ENCODE peak calls at places on chromosomes 13 and 19, in eight cellular contexts. One of them, this sample, is unnamed.

GRCh38 chr13:30371649-30372265 is 50.5 kb upstream of the UBE2L5 start:
- DNase-seq in AG04449: peak
- DNase-seq in epithelial cell of esophagus: peak
- DNase-seq in tibial artery: no peak
- DNase-seq in fibroblast of lung: peak
- DNase-seq in heart left ventricle: no peak
- DNase-seq in lower leg skin: no peak
- DNase-seq in AG10803: peak
- DNase-seq in this sample: no peak

GRCh38 chr13:114099191-114099590 is 33.2 kb downstream of the RASA3 start:
- DNase-seq in AG10803: peak
- DNase-seq in lower leg skin: peak
- DNase-seq in heart left ventricle: peak
- DNase-seq in AG04449: peak
- DNase-seq in fibroblast of lung: peak
- DNase-seq in epithelial cell of esophagus: peak
- DNase-seq in tibial artery: peak
- DNase-seq in this sample: no peak

GRCh38 chr13:58869566-58869965 is 1238.0 kb downstream of the PCDH17 start:
- DNase-seq in fibroblast of lung: no peak
- DNase-seq in epithelial cell of esophagus: peak
- DNase-seq in AG04449: no peak
- DNase-seq in heart left ventricle: no peak
- DNase-seq in AG10803: no peak
- DNase-seq in tibial artery: no peak
- DNase-seq in lower leg skin: no peak
- DNase-seq in this sample: no peak

GRCh38 chr13:39266426-39266825 is 228.2 kb downstream of the NHLRC3 start:
- DNase-seq in lower leg skin: no peak
- DNase-seq in heart left ventricle: no peak
- DNase-seq in tibial artery: no peak
- DNase-seq in epithelial cell of esophagus: peak
- DNase-seq in fibroblast of lung: peak
- DNase-seq in AG04449: no peak
- DNase-seq in AG10803: no peak
- DNase-seq in this sample: no peak

GRCh38 chr13:32471187-32471922 is 43.4 kb upstream of the N4BP2L1 start:
- DNase-seq in heart left ventricle: peak
- DNase-seq in lower leg skin: no peak
- DNase-seq in fibroblast of lung: peak
- DNase-seq in tibial artery: no peak
- DNase-seq in AG10803: peak
- DNase-seq in epithelial cell of esophagus: no peak
- DNase-seq in AG04449: no peak
- DNase-seq in this sample: no peak

GRCh38 chr13:29046588-29046987 is 226.4 kb downstream of the MTUS2 start:
- DNase-seq in AG04449: no peak
- DNase-seq in AG10803: no peak
- DNase-seq in tibial artery: no peak
- DNase-seq in lower leg skin: no peak
- DNase-seq in fibroblast of lung: no peak
- DNase-seq in heart left ventricle: no peak
- DNase-seq in epithelial cell of esophagus: no peak
- DNase-seq in this sample: no peak

GRCh38 chr19:13149628-13150186 is 468 bp downstream of the STX10 start:
- DNase-seq in tibial artery: no peak
- DNase-seq in AG04449: no peak
- DNase-seq in epithelial cell of esophagus: peak
- DNase-seq in lower leg skin: peak
- DNase-seq in heart left ventricle: peak
- DNase-seq in fibroblast of lung: peak
- DNase-seq in AG10803: peak
- DNase-seq in this sample: no peak

GRCh38 chr19:13692096-13692495 is 72.2 kb upstream of the MRI1 start:
- DNase-seq in lower leg skin: no peak
- DNase-seq in heart left ventricle: no peak
- DNase-seq in tibial artery: no peak
- DNase-seq in epithelial cell of esophagus: peak
- DNase-seq in AG10803: peak
- DNase-seq in AG04449: no peak
- DNase-seq in fibroblast of lung: peak
- DNase-seq in this sample: no peak

GRCh38 chr19:40604647-40605200 is 3.6 kb downstream of the LTBP4 start:
- DNase-seq in fibroblast of lung: no peak
- DNase-seq in heart left ventricle: no peak
- DNase-seq in lower leg skin: no peak
- DNase-seq in AG10803: no peak
- DNase-seq in epithelial cell of esophagus: peak
- DNase-seq in AG04449: no peak
- DNase-seq in tibial artery: no peak
- DNase-seq in this sample: no peak

GRCh38 chr13:51856027-51856736 is 5.6 kb upstream of the CCDC70 start:
- DNase-seq in AG04449: no peak
- DNase-seq in fibroblast of lung: no peak
- DNase-seq in lower leg skin: no peak
- DNase-seq in heart left ventricle: no peak
- DNase-seq in AG10803: no peak
- DNase-seq in tibial artery: no peak
- DNase-seq in epithelial cell of esophagus: peak
- DNase-seq in this sample: no peak

GRCh38 chr19:468587-469256 is 7.9 kb upstream of the SHC2 start:
- DNase-seq in heart left ventricle: no peak
- DNase-seq in AG10803: no peak
- DNase-seq in tibial artery: no peak
- DNase-seq in lower leg skin: no peak
- DNase-seq in fibroblast of lung: no peak
- DNase-seq in epithelial cell of esophagus: no peak
- DNase-seq in AG04449: no peak
- DNase-seq in this sample: no peak

GRCh38 chr13:63636231-63636993 is 2220.8 kb upstream of the PCDH20 start:
- DNase-seq in epithelial cell of esophagus: no peak
- DNase-seq in heart left ventricle: no peak
- DNase-seq in lower leg skin: no peak
- DNase-seq in tibial artery: no peak
- DNase-seq in AG10803: no peak
- DNase-seq in fibroblast of lung: no peak
- DNase-seq in AG04449: no peak
- DNase-seq in this sample: no peak

GRCh38 chr19:46197314-46198070 is 32.0 kb upstream of the IGFL1 start:
- DNase-seq in AG04449: no peak
- DNase-seq in fibroblast of lung: no peak
- DNase-seq in AG10803: no peak
- DNase-seq in lower leg skin: no peak
- DNase-seq in tibial artery: no peak
- DNase-seq in heart left ventricle: no peak
- DNase-seq in epithelial cell of esophagus: no peak
- DNase-seq in this sample: no peak

GRCh38 chr19:3062165-3063105 is at the start of gene TLE5:
- DNase-seq in AG04449: no peak
- DNase-seq in lower leg skin: no peak
- DNase-seq in AG10803: peak
- DNase-seq in tibial artery: peak
- DNase-seq in heart left ventricle: peak
- DNase-seq in fibroblast of lung: no peak
- DNase-seq in epithelial cell of esophagus: peak
- DNase-seq in this sample: no peak

DNA sequence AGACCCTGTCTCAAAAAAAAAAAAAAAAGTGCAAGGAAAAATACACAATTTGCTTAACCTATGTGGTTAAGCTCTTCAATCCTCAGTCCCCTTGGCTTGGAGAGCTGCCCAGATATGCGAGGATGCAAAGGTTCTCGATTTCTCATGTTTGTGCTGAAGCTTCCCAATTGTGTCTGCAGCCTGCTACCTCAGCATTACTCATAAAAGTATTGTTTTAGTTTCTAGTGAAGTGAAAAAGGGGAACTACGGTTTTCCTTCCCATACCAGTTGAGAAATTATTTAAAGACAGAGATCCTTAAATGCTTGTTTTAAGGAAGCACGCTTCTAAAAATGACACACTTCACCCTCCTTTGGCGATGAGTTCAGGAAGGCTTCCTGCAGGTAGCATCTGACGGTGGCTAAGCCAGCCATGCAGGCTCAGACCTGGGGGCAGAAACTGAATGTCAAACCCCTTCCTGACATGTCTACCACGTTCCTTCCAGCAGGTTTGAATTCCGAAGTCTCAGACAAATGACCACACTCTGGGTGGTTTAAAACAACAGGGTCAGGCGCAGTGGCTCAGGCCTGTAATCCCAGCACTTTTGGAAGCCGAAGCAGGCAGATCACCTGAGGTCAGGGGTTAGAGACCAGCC is 47.9 kb downstream of the RUBCNL start:
- DNase-seq in AG04449: no peak
- DNase-seq in epithelial cell of esophagus: peak
- DNase-seq in lower leg skin: peak
- DNase-seq in AG10803: peak
- DNase-seq in fibroblast of lung: peak
- DNase-seq in tibial artery: peak
- DNase-seq in heart left ventricle: peak
- DNase-seq in this sample: no peak
- TF ChIP-seq CTCF in AG04449: no peak
- TF ChIP-seq CTCF in epithelial cell of esophagus: no peak
- TF ChIP-seq CTCF in lower leg skin: no peak
- TF ChIP-seq CTCF in AG10803: no peak
- TF ChIP-seq CTCF in fibroblast of lung: no peak
- TF ChIP-seq CTCF in tibial artery: no peak
- TF ChIP-seq CTCF in heart left ventricle: no peak
- TF ChIP-seq CTCF in this sample: no peak

DNA sequence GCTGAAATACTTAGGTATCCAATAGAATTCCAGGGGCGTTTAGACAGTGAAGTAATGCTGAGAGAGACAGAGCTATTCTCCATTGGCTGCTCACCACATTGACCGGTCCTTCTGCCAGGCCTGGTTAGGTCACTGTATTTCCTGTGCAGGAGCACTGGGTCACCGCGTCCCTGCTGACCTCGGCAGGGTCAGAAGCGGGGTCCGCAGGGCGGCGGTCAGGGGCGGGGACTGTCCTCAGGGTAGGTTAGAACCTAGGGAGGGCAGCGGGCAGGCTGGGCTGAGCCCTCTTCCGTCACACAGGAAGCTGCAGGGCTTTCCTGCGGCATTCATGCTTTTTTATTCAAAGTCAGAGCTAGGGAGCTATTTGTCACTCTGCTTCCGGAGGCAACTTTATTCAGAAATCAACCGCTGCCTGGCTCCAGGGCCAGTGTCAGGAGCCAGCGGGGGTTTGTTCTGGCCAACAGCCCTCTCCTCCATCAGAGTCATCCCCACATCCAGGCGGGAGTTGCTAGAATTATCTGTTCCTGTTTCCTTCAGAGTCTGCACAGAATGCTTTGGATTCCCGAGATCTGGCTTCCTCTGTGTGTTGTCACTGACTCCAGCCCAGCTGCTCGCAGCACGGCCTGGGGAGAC is 81.3 kb upstream of the WASF3 start:
- DNase-seq in heart left ventricle: peak
- DNase-seq in AG10803: peak
- DNase-seq in epithelial cell of esophagus: no peak
- DNase-seq in fibroblast of lung: peak
- DNase-seq in lower leg skin: no peak
- DNase-seq in AG04449: no peak
- DNase-seq in tibial artery: peak
- DNase-seq in this sample: no peak
- H3K4me3 ChIP-seq in heart left ventricle: peak
- H3K4me3 ChIP-seq in AG10803: peak
- H3K4me3 ChIP-seq in epithelial cell of esophagus: no peak
- H3K4me3 ChIP-seq in fibroblast of lung: no peak
- H3K4me3 ChIP-seq in lower leg skin: no peak
- H3K4me3 ChIP-seq in AG04449: peak
- H3K4me3 ChIP-seq in tibial artery: peak
- H3K4me3 ChIP-seq in this sample: no peak

DNA sequence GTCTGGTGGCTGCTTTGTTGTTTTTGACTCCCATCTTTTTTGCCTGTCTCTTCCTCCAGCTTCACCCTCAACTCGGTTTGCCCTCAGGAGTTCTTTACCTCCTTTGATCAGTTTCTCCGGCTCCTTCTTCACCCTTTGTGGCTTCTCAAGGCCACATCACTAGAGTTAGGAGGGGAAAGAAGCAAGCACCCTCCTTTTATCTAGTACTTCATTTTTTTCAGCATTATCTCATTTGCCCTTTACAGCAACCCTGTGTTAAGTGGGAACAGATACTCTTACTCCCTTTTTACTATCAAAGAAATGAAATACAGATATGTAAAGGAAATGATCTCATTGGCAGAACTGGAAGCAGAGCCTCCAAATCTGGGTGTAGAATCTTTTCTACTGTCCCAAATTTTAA is 26.9 kb downstream of the RAP2A start:
- DNase-seq in lower leg skin: no peak
- DNase-seq in tibial artery: no peak
- DNase-seq in AG10803: no peak
- DNase-seq in epithelial cell of esophagus: no peak
- DNase-seq in fibroblast of lung: no peak
- DNase-seq in heart left ventricle: no peak
- DNase-seq in AG04449: no peak
- DNase-seq in this sample: no peak
- TF ChIP-seq CTCF in lower leg skin: no peak
- TF ChIP-seq CTCF in tibial artery: no peak
- TF ChIP-seq CTCF in AG10803: no peak
- TF ChIP-seq CTCF in epithelial cell of esophagus: no peak
- TF ChIP-seq CTCF in fibroblast of lung: no peak
- TF ChIP-seq CTCF in heart left ventricle: no peak
- TF ChIP-seq CTCF in AG04449: no peak
- TF ChIP-seq CTCF in this sample: no peak

GRCh38 chr19:38867176-38867780 is 10.8 kb downstream of the RINL start:
- DNase-seq in epithelial cell of esophagus: no peak
- DNase-seq in heart left ventricle: no peak
- DNase-seq in tibial artery: no peak
- DNase-seq in AG10803: no peak
- DNase-seq in AG04449: no peak
- DNase-seq in lower leg skin: no peak
- DNase-seq in fibroblast of lung: no peak
- DNase-seq in this sample: no peak

GRCh38 chr19:38869836-38870607 is 8.1 kb downstream of the RINL start:
- DNase-seq in fibroblast of lung: peak
- DNase-seq in epithelial cell of esophagus: peak
- DNase-seq in tibial artery: peak
- DNase-seq in heart left ventricle: peak
- DNase-seq in lower leg skin: peak
- DNase-seq in AG04449: no peak
- DNase-seq in AG10803: peak
- DNase-seq in this sample: peak

GRCh38 chr19:38869160-38869835 is 8.8 kb downstream of the RINL start:
- DNase-seq in heart left ventricle: no peak
- DNase-seq in AG04449: no peak
- DNase-seq in epithelial cell of esophagus: no peak
- DNase-seq in AG10803: no peak
- DNase-seq in tibial artery: no peak
- DNase-seq in fibroblast of lung: no peak
- DNase-seq in lower leg skin: no peak
- DNase-seq in this sample: no peak

GRCh38 chr19:38870612-38871011 is 7.5 kb downstream of the RINL start:
- DNase-seq in heart left ventricle: no peak
- DNase-seq in fibroblast of lung: no peak
- DNase-seq in AG04449: no peak
- DNase-seq in lower leg skin: no peak
- DNase-seq in tibial artery: no peak
- DNase-seq in epithelial cell of esophagus: no peak
- DNase-seq in AG10803: no peak
- DNase-seq in this sample: no peak

DNA sequence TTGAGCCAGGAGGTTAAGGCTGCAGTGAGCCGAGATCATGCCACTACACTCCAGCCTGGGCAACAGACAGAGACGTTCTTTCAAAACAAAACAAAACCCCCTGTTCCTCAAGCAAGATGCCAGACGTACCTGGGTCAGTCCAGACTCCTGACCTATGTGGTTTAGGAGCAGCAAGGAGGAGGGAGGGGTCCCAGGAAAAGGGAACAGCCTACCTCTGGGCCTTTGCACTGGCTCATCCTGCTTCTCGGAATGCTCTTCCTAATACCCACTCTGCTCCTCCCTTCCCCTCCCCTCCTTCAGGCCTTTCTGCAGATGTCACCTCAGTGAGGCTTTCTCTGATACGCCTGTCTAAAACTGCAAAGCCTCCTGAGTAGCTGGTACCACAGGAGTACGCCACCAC is 9.5 kb downstream of the RINL start:
- DNase-seq in AG10803: no peak
- DNase-seq in tibial artery: no peak
- DNase-seq in lower leg skin: no peak
- DNase-seq in AG04449: no peak
- DNase-seq in epithelial cell of esophagus: no peak
- DNase-seq in fibroblast of lung: no peak
- DNase-seq in heart left ventricle: no peak
- DNase-seq in this sample: no peak
- H3K4me3 ChIP-seq in AG10803: no peak
- H3K4me3 ChIP-seq in tibial artery: no peak
- H3K4me3 ChIP-seq in lower leg skin: no peak
- H3K4me3 ChIP-seq in AG04449: no peak
- H3K4me3 ChIP-seq in epithelial cell of esophagus: no peak
- H3K4me3 ChIP-seq in fibroblast of lung: no peak
- H3K4me3 ChIP-seq in heart left ventricle: no peak
- H3K4me3 ChIP-seq in this sample: peak

This sample was measured in HFF-Myc.